ENCODE peak calls at places on chromosomes 16 and 17, in seven cellular contexts. W is IMR-90; G is AG04449; M is cardiac fibroblast; L is CD8-positive, alpha-beta memory T cell; C is OCI-LY7; O is mucosa of descending colon. U is an unnamed sample.

GRCh38 chr16:497258-497657 is 30.3 kb upstream of the CAPN15 start:
- DNase-seq in G (no peak), M (no peak), O (no peak), L (no peak), C (no peak), W (no peak), U (no peak)

GRCh38 chr16:47460301-47460754 is 535 bp downstream of the ITFG1 start:
- DNase-seq in C (no peak), W (no peak), L (no peak), O (no peak), G (no peak), M (no peak), U (no peak)

GRCh38 chr16:87318158-87318644 is 1.0 kb upstream of the C16orf95 start:
- DNase-seq in O (no peak), C (peak; percentile 13), L (no peak), G (no peak), W (peak; percentile 16), M (no peak), U (no peak)

GRCh38 chr16:4385066-4385788 is 13.6 kb downstream of the VASN start:
- DNase-seq in M (no peak), L (no peak), C (no peak), O (no peak), W (no peak), G (no peak), U (no peak)

GRCh38 chr17:65677932-65678331 is 116.5 kb upstream of the AXIN2 start:
- DNase-seq in G (no peak), L (no peak), M (peak; percentile 45), W (peak; percentile 29), C (no peak), O (no peak), U (no peak)

GRCh38 chr17:68288804-68289203 is 2.1 kb downstream of the SLC16A6 start:
- DNase-seq in M (no peak), W (no peak), L (no peak), C (peak; percentile 78), O (no peak), G (no peak), U (no peak)

GRCh38 chr16:58222532-58223316 is 24.8 kb upstream of the CSNK2A2 start:
- DNase-seq in C (no peak), O (no peak), M (peak; percentile 8), W (peak; percentile 25), L (no peak), G (no peak), U (no peak)

GRCh38 chr17:46771601-46772012 is 46.9 kb downstream of the WNT3 start:
- DNase-seq in O (peak; percentile 48), G (no peak), W (no peak), M (no peak), L (no peak), C (peak; percentile 45), U (no peak)

GRCh38 chr16:49608801-49609200 is 235.2 kb downstream of the C16orf78 start:
- DNase-seq in G (peak; percentile 33), W (peak; percentile 61), C (peak; percentile 8), O (no peak), M (peak; percentile 74), L (no peak), U (no peak)

GRCh38 chr16:88020513-88020885 is 69.3 kb downstream of the BANP start:
- DNase-seq in W (no peak), O (peak; percentile 5), M (no peak), C (no peak), G (no peak), L (no peak), U (no peak)

GRCh38 chr16:54194008-54194731 is 92.4 kb downstream of the IRX3 start:
- DNase-seq in G (no peak), M (peak; percentile 76), L (no peak), O (peak; percentile 41), W (no peak), C (no peak), U (no peak)

GRCh38 chr16:82459580-82460256 is 167.1 kb upstream of the CDH13 start:
- DNase-seq in G (no peak), W (no peak), M (no peak), O (no peak), L (no peak), C (no peak), U (no peak)

GRCh38 chr16:28040039-28040438 is 23.5 kb downstream of the GSG1L start:
- DNase-seq in M (no peak), O (no peak), L (no peak), W (no peak), C (no peak), G (no peak), U (no peak)

GRCh38 chr17:35082073-35082657 is 18.7 kb upstream of the RFFL start:
- DNase-seq in W (peak; percentile 84), G (peak; percentile 53), L (no peak), M (peak; percentile 86), C (peak; percentile 33), O (no peak), U (peak; percentile 23)

DNA sequence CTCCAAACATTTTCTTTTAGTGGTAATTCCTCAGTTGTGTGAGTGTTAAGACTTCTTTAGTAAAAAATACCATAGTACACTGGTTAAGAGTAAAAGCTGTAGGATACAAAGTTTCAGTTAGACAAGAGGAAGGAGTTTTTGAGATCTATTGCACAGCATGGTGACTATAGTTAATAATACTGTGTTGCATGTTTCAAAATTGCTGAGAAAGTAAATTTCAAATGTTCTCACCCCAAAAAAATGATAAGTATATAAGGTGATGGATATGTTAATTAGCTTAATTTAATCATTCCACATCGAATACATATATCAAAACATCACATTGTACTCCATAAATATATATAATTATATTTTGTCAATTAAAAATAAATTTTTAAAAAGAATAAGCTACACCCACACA is 22.0 kb upstream of the NLK start:
- DNase-seq in G (no peak), L (no peak), M (no peak), O (no peak), C (no peak), W (no peak), U (no peak)
- H3K4me3 ChIP-seq in G (no peak overlapping the region), L (no peak overlapping the region), M (no peak overlapping the region), O (no peak overlapping the region), C (no peak overlapping the region), W (no peak overlapping the region), U (no peak overlapping the region)

DNA sequence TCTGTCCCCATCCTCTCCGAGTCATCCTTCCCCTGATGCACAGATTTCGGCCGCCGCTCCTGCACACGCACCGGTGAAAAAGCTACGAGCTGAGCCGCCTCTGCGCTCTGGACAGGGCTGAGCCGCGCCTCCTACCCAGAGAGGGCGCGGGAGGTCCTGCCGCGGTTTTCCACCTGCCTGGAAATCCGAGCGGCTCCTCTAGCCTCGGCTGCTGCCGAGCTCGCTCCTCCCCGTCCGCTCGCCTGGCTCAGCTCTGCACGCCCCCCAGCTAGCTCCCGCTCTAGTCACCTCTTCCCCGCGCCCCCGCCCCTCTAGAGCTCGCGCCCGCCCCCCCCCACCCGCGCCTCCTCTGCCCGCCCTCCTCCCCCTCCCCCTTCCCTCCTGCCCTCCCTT is 198 bp upstream of the SHISA9 start:
- DNase-seq in W (no peak), O (peak; percentile 36), M (no peak), C (no peak), G (no peak), L (no peak), U (no peak)
- H3K4me3 ChIP-seq in W (no peak overlapping the region), O (no peak overlapping the region), M (no peak overlapping the region), C (no peak overlapping the region), G (no peak overlapping the region), L (no peak overlapping the region), U (peak overlapping the region; percentile 61)

GRCh38 chr16:57191056-57191536 is 5.0 kb downstream of the RSPRY1 start:
- DNase-seq in L (no peak), W (peak; percentile 65), G (no peak), O (no peak), M (peak; percentile 86), C (no peak), U (no peak)
- H3K4me3 ChIP-seq in L (no peak overlapping the region), W (no peak overlapping the region), G (no peak overlapping the region), O (no peak overlapping the region), M (no peak overlapping the region), C (no peak overlapping the region), U (no peak overlapping the region)

GRCh38 chr17:12955521-12955920 is 62.3 kb downstream of the ELAC2 start:
- DNase-seq in G (no peak), O (no peak), L (no peak), W (no peak), C (peak; percentile 85), M (no peak), U (no peak)
- H3K4me3 ChIP-seq in G (no peak overlapping the region), O (no peak overlapping the region), L (no peak overlapping the region), W (no peak overlapping the region), C (peak overlapping the region; percentile 10), M (no peak overlapping the region), U (no peak overlapping the region)

DNA sequence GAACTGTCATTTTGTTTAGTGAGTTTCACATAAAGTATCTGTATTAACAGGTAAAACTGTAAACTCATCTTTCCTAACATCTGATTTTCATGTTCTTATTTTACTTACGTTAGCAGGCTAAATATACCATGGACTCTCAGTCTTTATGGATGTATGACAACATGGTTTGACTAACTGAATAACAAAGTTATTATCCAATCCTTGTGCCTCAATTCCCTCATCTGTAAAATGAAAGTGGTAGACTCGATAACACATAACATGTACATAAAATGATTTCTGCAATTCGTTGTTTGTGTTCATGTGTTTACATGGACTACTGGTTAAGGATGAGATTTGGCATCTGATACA is 9.5 kb upstream of the PCTP start:
- DNase-seq in L (no peak), M (no peak), G (no peak), W (no peak), C (no peak), O (no peak), U (no peak)
- H3K4me3 ChIP-seq in L (no peak overlapping the region), M (no peak overlapping the region), G (no peak overlapping the region), W (no peak overlapping the region), C (no peak overlapping the region), O (no peak overlapping the region), U (no peak overlapping the region)

GRCh38 chr17:28896491-28896883 is 1.0 kb downstream of the FLOT2 start:
- DNase-seq in G (no peak), O (no peak), C (no peak), L (no peak), M (no peak), W (no peak), U (no peak)
- H3K4me3 ChIP-seq in G (peak overlapping the region; percentile 85), O (peak overlapping the region; percentile 37), C (peak overlapping the region; percentile 89), L (peak overlapping the region; percentile 93), M (peak overlapping the region; percentile 83), W (peak overlapping the region; percentile 79), U (peak overlapping the region; percentile 85)

GRCh38 chr17:29566473-29567361 is at the start of gene ABHD15:
- DNase-seq in W (peak; percentile 59), L (peak; percentile 63), O (peak; percentile 89), M (peak; percentile 48), C (peak; percentile 45), G (no peak), U (no peak)

GRCh38 chr17:29569245-29569950 is 897 bp downstream of the TP53I13 start:
- DNase-seq in C (no peak), W (peak; percentile 35), L (no peak), G (no peak), M (peak; percentile 28), O (no peak), U (no peak)

GRCh38 chr17:29568331-29569244 is at the start of gene TP53I13:
- DNase-seq in W (peak; percentile 68), L (peak; percentile 82), M (peak; percentile 77), G (no peak), O (peak; percentile 95), C (peak; percentile 93), U (no peak)

GRCh38 chr17:29565643-29566472 is 979 bp downstream of the ABHD15 start:
- DNase-seq in C (peak; percentile 57), W (no peak), L (peak; percentile 46), M (no peak), O (peak; percentile 82), G (no peak), U (no peak)

GRCh38 chr17:29567362-29568330 is 809 bp upstream of the ABHD15 start:
- DNase-seq in W (peak; percentile 25), O (peak; percentile 86), L (peak; percentile 76), M (peak; percentile 53), G (no peak), C (peak; percentile 84), U (no peak)
- H3K4me3 ChIP-seq in W (peak overlapping the region; percentile 97), O (peak overlapping the region; percentile 41), L (peak overlapping the region; percentile 59), M (peak overlapping the region; percentile 69), G (peak overlapping the region; percentile 77), C (peak overlapping the region; percentile 72), U (peak overlapping the region; percentile 59)